ENCODE peak calls at places on chromosomes 7 and 10, in ten cellular contexts. P, S, R, Q, X, T, Z, K, F and C are unnamed samples.
A peak's percentile ranks its signal among the peaks of the same experiment; 100 is the strongest.

GRCh38 chr7:37395618-37396259 is 52.9 kb downstream of the ELMO1 start:
- DNase-seq in P (no peak), S (no peak), R (no peak), Q (no peak), X (no peak), T (no peak), Z (no peak), K (no peak), F (no peak), C (no peak)

GRCh38 chr7:68147621-68148238 is 1151.1 kb downstream of the TYW1 start:
- DNase-seq in P (no peak), S (no peak), R (no peak), Q (no peak), X (no peak), T (no peak), Z (no peak), K (no peak), F (no peak), C (no peak)

GRCh38 chr7:66281678-66282593 is 76.8 kb downstream of the TPST1 start:
- DNase-seq in P (no peak), S (peak; percentile 54), R (no peak), Q (peak; percentile 90), X (peak; percentile 100), T (no peak), Z (peak; percentile 60), K (peak; percentile 97), F (peak; percentile 71), C (peak; percentile 98)

GRCh38 chr7:20894806-20895205 is 108.1 kb upstream of the SP8 start:
- DNase-seq in P (no peak), S (no peak), R (no peak), Q (no peak), X (no peak), T (no peak), Z (no peak), K (no peak), F (peak; percentile 59), C (no peak)

GRCh38 chr7:13115157-13115772 is 427.8 kb downstream of the ARL4A start:
- DNase-seq in P (no peak), S (no peak), R (no peak), Q (no peak), X (no peak), T (no peak), Z (no peak), K (peak; percentile 18), F (no peak), C (no peak)

GRCh38 chr10:21065621-21066248 is 168.6 kb upstream of the NEBL start:
- DNase-seq in P (no peak), S (no peak), R (no peak), Q (no peak), X (no peak), T (peak; percentile 72), Z (no peak), K (no peak), F (no peak), C (no peak)

GRCh38 chr10:120905268-120905667 is 54.1 kb downstream of the WDR11 start:
- DNase-seq in P (no peak), S (no peak), R (no peak), Q (no peak), X (no peak), T (no peak), Z (no peak), K (no peak), F (no peak), C (no peak)

GRCh38 chr7:130982160-130982638 is 248.2 kb upstream of the KLF14 start:
- DNase-seq in P (no peak), S (no peak), R (no peak), Q (no peak), X (peak; percentile 41), T (peak; percentile 15), Z (peak; percentile 17), K (peak; percentile 66), F (peak; percentile 81), C (peak; percentile 66)

GRCh38 chr7:86745019-86745745 is 101.5 kb downstream of the GRM3 start:
- DNase-seq in P (no peak), S (no peak), R (no peak), Q (no peak), X (no peak), T (no peak), Z (no peak), K (no peak), F (no peak), C (no peak)

DNA sequence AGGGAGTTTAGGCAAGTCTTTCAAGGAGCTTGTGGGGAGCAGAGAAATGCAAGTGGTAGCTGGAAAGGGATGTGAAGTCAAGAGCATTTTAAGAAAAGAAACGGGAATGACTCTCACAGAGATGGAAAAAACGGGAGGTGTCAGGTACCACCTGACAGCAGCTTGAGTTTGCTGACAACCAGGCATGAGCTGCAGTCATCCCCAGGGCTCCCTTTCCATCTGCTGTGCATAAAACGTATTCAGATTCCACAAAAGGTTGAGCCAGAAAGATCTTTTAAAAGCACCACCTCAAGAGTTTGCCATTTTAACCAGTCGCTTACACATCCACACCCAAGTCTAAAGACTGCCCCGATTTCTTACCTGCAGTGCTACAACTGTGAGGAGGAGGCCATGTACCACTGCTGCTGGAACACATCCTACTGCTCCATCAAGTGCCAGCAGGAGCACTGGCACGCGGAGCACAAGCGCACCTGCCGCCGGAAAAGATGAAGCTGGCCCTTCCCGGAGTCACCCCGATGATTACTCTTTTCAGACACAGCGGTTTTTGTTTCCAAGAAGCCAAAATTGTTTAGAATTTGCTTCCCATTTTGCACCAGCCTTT is 116.8 kb downstream of the ZMYND11 start:
- DNase-seq in P (no peak), S (no peak), R (no peak), Q (no peak), X (no peak), T (no peak), Z (no peak), K (no peak), F (no peak), C (no peak)
- TF ChIP-seq CTCF in P (no peak), S (no peak), R (no peak), Q (no peak), X (no peak), T (no peak), Z (no peak), K (no peak), F (no peak), C (no peak)

GRCh38 chr10:119505131-119505551 is 37.4 kb downstream of the RGS10 start:
- DNase-seq in P (no peak), S (no peak), R (no peak), Q (no peak), X (peak; percentile 61), T (no peak), Z (no peak), K (no peak), F (no peak), C (peak; percentile 18)

GRCh38 chr10:119503821-119504220 is 38.7 kb downstream of the RGS10 start:
- DNase-seq in P (no peak), S (no peak), R (no peak), Q (no peak), X (no peak), T (peak; percentile 73), Z (no peak), K (no peak), F (no peak), C (no peak)

GRCh38 chr10:119502618-119503155 is 39.8 kb downstream of the RGS10 start:
- DNase-seq in P (no peak), S (no peak), R (no peak), Q (no peak), X (no peak), T (no peak), Z (no peak), K (no peak), F (no peak), C (no peak)

GRCh38 chr10:119505588-119506315 is 36.8 kb downstream of the RGS10 start:
- DNase-seq in P (no peak), S (no peak), R (no peak), Q (no peak), X (no peak), T (no peak), Z (no peak), K (no peak), F (no peak), C (no peak)

DNA sequence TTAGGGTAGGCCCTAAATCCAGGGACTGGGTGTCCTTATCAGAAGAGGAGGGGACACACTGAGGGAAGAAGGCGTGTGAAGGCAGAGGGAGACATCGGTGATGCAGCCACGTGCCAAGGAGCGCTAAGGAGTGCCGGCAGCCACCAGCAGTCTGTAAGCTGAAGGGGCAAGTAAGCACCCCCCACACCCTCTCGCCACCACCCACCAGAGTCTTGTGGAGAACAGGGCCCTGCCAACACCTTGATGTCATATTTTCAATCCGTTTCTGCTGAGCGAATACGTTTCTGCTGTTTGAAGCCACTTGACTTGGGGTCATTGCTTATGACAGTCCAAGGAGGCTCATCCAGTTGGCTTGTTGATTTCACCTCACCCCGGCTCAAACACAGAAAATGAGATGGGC is 37.9 kb downstream of the RGS10 start:
- DNase-seq in P (no peak), S (no peak), R (no peak), Q (no peak), X (no peak), T (no peak), Z (no peak), K (no peak), F (no peak), C (no peak)
- H3K4me3 ChIP-seq in P (no peak overlapping the region), S (no peak overlapping the region), R (no peak overlapping the region), Q (no peak overlapping the region), X (no peak overlapping the region), T (no peak overlapping the region), Z (no peak overlapping the region), K (no peak overlapping the region), F (no peak overlapping the region), C (no peak overlapping the region)

DNA sequence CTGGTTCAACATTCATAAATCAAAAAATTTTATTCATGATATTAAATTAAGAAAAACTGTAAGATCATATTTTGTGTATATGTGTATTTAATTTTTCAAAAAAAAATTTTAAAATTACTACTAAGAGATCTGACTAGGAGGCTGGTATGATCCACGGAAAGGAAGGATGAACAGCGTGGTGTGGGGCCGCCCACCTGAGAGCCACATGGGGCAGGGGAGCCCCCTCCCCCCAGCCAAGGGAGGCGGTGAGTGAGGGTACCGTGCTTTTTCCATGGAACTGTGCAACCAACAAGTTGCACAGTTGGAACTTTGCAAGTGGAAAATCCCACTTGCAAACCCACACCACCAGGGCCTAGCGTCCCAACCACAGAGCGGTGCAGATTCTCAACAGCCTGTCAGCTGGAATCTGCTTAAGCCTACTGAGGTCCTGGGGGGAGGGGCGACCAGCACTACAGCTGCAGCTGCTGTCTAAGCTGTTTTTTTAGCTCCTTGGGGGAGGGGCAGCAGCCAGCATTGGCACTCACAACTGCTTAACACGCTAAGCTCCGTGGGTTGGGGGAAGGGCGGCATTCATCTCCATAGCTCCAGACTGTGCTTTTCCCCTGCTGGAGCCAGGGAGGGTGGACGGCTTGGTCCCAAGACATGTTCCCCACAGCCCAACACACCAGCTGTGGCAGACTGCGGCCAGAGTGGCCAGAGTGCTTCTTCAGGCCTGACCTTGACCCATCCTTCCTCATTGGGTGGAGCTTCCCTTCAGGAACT is 94.2 kb upstream of the IGFBP3 start:
- DNase-seq in P (no peak), S (no peak), R (no peak), Q (no peak), X (peak; percentile 40), T (peak; percentile 98), Z (no peak), K (no peak), F (no peak), C (no peak)
- TF ChIP-seq CTCF in P (no peak), S (no peak), R (no peak), Q (no peak), X (no peak), T (peak; percentile 17), Z (no peak), K (no peak), F (no peak), C (no peak)

DNA sequence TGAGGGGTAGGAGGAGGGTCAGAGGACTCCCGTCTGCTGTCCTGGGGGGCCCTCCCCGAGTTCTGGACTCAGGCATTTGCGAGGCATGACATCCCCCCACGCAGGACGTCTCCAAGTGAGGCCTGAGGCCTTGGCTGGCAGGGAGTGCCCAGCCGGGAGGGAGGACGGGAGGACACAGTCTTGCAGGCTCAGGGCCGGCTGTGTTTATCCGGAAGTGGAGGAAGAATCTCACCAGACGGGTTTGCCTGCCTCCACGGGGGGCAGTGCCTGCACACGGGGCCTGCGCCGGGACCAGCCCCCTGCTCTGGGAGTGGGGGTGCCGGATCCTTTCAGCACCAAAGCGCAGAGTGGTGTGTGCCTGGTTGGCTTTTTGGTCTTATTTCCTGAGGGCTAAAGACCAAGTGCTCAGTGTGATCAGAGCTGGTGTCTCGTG is 10.9 kb downstream of the PWWP2B start:
- DNase-seq in P (no peak), S (no peak), R (no peak), Q (no peak), X (peak; percentile 37), T (peak; percentile 46), Z (no peak), K (no peak), F (peak; percentile 86), C (no peak)
- H3K4me3 ChIP-seq in P (no peak overlapping the region), S (no peak overlapping the region), R (no peak overlapping the region), Q (no peak overlapping the region), X (no peak overlapping the region), T (no peak overlapping the region), Z (no peak overlapping the region), K (no peak overlapping the region), F (peak overlapping the region; percentile 31), C (no peak overlapping the region)